ENCODE peak calls at places on chromosomes 16 and 17, in seven cellular contexts. G is endodermal cell, V is tibial nerve, T is fibroblast of lung, S is heart right ventricle, U is vagina, J is hepatocyte. R is an unnamed sample. For H3K36me3, the result is how much of the 10 kb centered on the place peaks cover.

GRCh38 chr17:58577696-58578095 is 63.3 kb upstream of the MTMR4 start:
- DNase-seq in G (peak), V (peak), T (peak), S (peak), U (no peak), J (peak), R (no peak)

GRCh38 chr16:17520567-17520966 is 49.8 kb upstream of the XYLT1 start:
- DNase-seq in G (no peak), V (no peak), T (peak), S (no peak), U (no peak), J (no peak), R (no peak)

GRCh38 chr16:67406111-67406593 is 10.1 kb downstream of the ZDHHC1 start:
- DNase-seq in G (no peak), V (no peak), T (no peak), S (peak), U (no peak), J (no peak), R (no peak)

GRCh38 chr17:10265100-10265810 is 66.8 kb upstream of the GAS7 start:
- DNase-seq in G (no peak), V (no peak), T (peak), S (no peak), U (no peak), J (peak), R (no peak)

GRCh38 chr17:67203818-67204217 is 41.2 kb downstream of the HELZ start:
- DNase-seq in G (no peak), V (no peak), T (no peak), S (no peak), U (no peak), J (no peak), R (no peak)

GRCh38 chr17:78122221-78122990 is 6.1 kb downstream of the TMC6 start:
- DNase-seq in G (no peak), V (no peak), T (no peak), S (peak), U (no peak), J (no peak), R (no peak)

GRCh38 chr16:20740007-20740883 is 1.4 kb downstream of the THUMPD1 start:
- DNase-seq in G (no peak), V (no peak), T (peak), S (no peak), U (no peak), J (no peak), R (no peak)

GRCh38 chr17:21381076-21381706 is 5.0 kb downstream of the KCNJ12 start:
- DNase-seq in G (no peak), V (no peak), T (no peak), S (no peak), U (no peak), J (no peak), R (no peak)

GRCh38 chr16:24203675-24204074 is 52.5 kb upstream of the CACNG3 start:
- DNase-seq in G (no peak), V (no peak), T (no peak), S (no peak), U (no peak), J (no peak), R (no peak)

GRCh38 chr16:79601092-79601977 is 798 bp upstream of the MAF start:
- DNase-seq in G (peak), V (no peak), T (peak), S (peak), U (no peak), J (peak), R (no peak)

GRCh38 chr17:57518587-57519118 is 226.4 kb downstream of the CCDC182 start:
- DNase-seq in G (no peak), V (no peak), T (no peak), S (peak), U (no peak), J (peak), R (no peak)

GRCh38 chr17:40765657-40766056 is 6.3 kb downstream of the KRT26 start:
- DNase-seq in G (no peak), V (no peak), T (no peak), S (no peak), U (no peak), J (no peak), R (no peak)

GRCh38 chr17:40450175-40450574 is 6.9 kb downstream of the IGFBP4 start:
- DNase-seq in G (peak), V (no peak), T (no peak), S (no peak), U (no peak), J (peak), R (no peak)

GRCh38 chr17:58235821-58236220 is 2.6 kb upstream of the LPO start:
- DNase-seq in G (peak), V (no peak), T (no peak), S (no peak), U (peak), J (no peak), R (no peak)

GRCh38 chr17:21370430-21370829 is 5.7 kb upstream of the KCNJ12 start:
- DNase-seq in G (peak), V (no peak), T (no peak), S (peak), U (no peak), J (peak), R (no peak)

GRCh38 chr17:80703109-80703508 is 158.5 kb downstream of the RPTOR start:
- DNase-seq in G (no peak), V (no peak), T (no peak), S (no peak), U (no peak), J (no peak), R (no peak)

GRCh38 chr17:79011451-79012147 is 2.0 kb upstream of the CANT1 start:
- DNase-seq in G (peak), V (no peak), T (peak), S (no peak), U (no peak), J (no peak), R (no peak)

GRCh38 chr16:553601-554296 is 6.4 kb upstream of the PRR35 start:
- DNase-seq in G (no peak), V (no peak), T (no peak), S (no peak), U (no peak), J (no peak), R (no peak)

GRCh38 chr16:84228321-84228838 is 11.4 kb downstream of the KCNG4 start:
- DNase-seq in G (peak), V (peak), T (peak), S (peak), U (no peak), J (peak), R (no peak)

GRCh38 chr17:39393732-39394131 is 7.7 kb downstream of the FBXL20 start:
- DNase-seq in G (no peak), V (no peak), T (peak), S (no peak), U (no peak), J (no peak), R (no peak)

GRCh38 chr16:11098601-11099377 is 154.4 kb downstream of the CLEC16A start:
- DNase-seq in G (no peak), V (no peak), T (no peak), S (no peak), U (no peak), J (no peak), R (no peak)

GRCh38 chr17:56861899-56862298 is 27.9 kb downstream of the DGKE start:
- DNase-seq in G (no peak), V (no peak), T (no peak), S (no peak), U (no peak), J (no peak), R (no peak)

GRCh38 chr17:16872836-16873653 is 98.9 kb downstream of the TNFRSF13B start:
- DNase-seq in G (peak), V (no peak), T (no peak), S (peak), U (peak), J (peak), R (no peak)

GRCh38 chr16:28193530-28194423 is 18.0 kb downstream of the XPO6 start:
- DNase-seq in G (no peak), V (no peak), T (peak), S (no peak), U (no peak), J (no peak), R (no peak)

GRCh38 chr16:71373073-71373472 is 14.6 kb downstream of the CALB2 start:
- DNase-seq in G (no peak), V (no peak), T (peak), S (no peak), U (no peak), J (peak), R (no peak)

GRCh38 chr16:21952793-21953540 is at the start of gene UQCRC2:
- DNase-seq in G (peak), V (peak), T (peak), S (peak), U (peak), J (peak), R (peak)

GRCh38 chr17:37413875-37414519 is 7.3 kb downstream of the TADA2A start:
- DNase-seq in G (no peak), V (no peak), T (no peak), S (no peak), U (no peak), J (no peak), R (no peak)

GRCh38 chr17:37422971-37423625 is 16.4 kb downstream of the TADA2A start:
- DNase-seq in G (no peak), V (no peak), T (no peak), S (no peak), U (no peak), J (no peak), R (no peak)

DNA sequence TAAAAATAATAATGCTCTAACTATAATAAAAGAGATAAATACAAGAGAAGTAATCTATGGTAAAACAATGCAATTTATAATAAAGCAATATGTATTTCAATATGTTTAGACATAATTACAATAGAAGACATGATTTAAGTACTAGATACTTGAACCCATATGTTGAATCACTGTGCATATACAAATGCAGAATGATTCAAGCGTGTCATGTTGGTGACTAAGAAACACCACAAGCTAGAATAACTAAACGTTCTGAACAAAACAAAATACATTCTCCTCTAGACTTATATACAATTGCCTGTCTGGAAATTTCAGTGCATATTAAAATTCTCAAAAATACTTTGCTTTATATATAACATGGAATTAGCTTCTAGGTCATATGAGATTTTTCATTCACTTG is 11.2 kb downstream of the TADA2A start:
- DNase-seq in G (no peak), V (no peak), T (peak), S (no peak), U (no peak), J (no peak), R (no peak)
- H3K36me3 ChIP-seq in G (half or more), V (under half), T (under half), S (under half), U (under half), J (under half), R (half or more)

DNA sequence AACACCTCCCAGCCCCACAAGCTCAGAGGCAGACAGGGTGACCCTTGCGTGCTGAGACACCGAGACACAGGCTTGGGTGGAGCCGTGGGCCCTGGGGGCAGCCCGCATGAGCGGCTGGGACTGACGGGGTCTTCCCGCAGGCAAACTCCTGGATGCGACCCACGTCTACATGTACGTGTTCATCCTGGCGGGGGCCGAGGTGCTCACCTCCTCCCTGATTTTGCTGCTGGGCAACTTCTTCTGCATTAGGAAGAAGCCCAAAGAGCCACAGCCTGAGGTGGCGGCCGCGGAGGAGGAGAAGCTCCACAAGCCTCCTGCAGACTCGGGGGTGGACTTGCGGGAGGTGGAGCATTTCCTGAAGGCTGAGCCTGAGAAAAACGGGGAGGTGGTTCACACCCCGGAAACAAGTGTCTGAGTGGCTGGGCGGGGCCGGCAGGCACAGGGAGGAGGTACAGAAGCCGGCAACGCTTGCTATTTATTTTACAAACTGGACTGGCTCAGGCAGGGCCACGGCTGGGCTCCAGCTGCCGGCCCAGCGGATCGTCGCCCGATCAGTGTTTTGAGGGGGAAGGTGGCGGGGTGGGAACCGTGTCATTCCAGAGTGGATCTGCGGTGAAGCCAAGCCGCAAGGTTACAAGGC is 9.8 kb downstream of the SLC16A3 start:
- DNase-seq in G (peak), V (peak), T (peak), S (peak), U (no peak), J (peak), R (no peak)
- H3K4me3 ChIP-seq in G (no peak), V (no peak), T (no peak), S (peak), U (peak), J (no peak), R (peak)

DNA sequence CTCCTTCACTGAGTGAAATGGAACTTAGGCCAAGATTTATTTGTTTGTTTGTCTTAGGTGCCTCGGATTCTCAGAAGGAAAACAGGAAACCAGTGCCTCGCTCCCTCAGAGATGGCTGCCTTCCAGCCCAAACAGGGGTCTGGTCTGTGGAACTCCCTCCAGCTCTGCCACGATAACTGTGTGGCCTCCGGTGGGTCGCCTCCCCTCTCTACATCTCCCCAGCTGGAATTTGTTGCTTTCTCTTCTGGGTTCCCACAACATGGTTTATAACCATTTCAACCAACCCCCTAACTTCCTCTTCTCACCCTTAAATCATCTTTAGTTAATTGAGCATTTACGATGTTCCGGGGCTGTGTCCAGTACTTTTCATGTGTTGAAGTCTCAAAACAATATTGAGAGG is 30.9 kb upstream of the PLLP start:
- DNase-seq in G (no peak), V (no peak), T (no peak), S (no peak), U (no peak), J (no peak), R (no peak)
- H3K27ac ChIP-seq in G (no peak), V (no peak), T (no peak), S (no peak), U (no peak), J (no peak), R (no peak)

GRCh38 chr17:44859701-44860100 is 12.0 kb downstream of the HIGD1B start:
- DNase-seq in G (no peak), V (no peak), T (no peak), S (no peak), U (no peak), J (no peak), R (no peak)

GRCh38 chr17:44848961-44849489 is 1.3 kb downstream of the HIGD1B start:
- DNase-seq in G (no peak), V (no peak), T (no peak), S (no peak), U (no peak), J (no peak), R (no peak)

GRCh38 chr17:44850612-44851011 is 2.9 kb downstream of the HIGD1B start:
- DNase-seq in G (no peak), V (no peak), T (no peak), S (peak), U (no peak), J (no peak), R (no peak)

GRCh38 chr17:44850025-44850424 is 2.3 kb downstream of the HIGD1B start:
- DNase-seq in G (no peak), V (no peak), T (no peak), S (no peak), U (no peak), J (no peak), R (no peak)

DNA sequence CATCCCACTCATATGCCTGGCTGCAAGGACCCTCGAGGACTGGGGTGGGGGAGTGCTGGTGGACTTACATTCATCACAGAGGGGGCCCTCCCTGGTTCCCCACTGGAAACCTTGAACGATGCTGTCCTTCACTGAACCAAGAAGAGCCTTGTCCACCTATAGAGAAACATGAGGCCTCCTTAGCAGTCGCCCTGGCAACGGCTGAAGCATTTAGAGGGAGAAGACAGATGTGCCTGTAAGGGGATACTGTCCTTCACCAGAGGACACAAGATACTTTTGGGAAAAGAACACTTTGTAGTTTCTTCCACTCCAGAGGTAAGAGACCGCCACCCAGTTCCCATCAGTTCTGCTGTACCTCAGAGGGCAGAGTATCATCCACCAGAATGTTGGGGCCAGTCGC is 6.5 kb downstream of the HIGD1B start:
- DNase-seq in G (no peak), V (no peak), T (no peak), S (no peak), U (no peak), J (no peak), R (no peak)
- H3K36me3 ChIP-seq in G (half or more), V (under half), T (under half), S (under half), U (half or more), J (under half), R (half or more)

GRCh38 chr17:30824002-30824355 is 513 bp downstream of the CRLF3 start:
- DNase-seq in G (no peak), V (no peak), T (peak), S (no peak), U (no peak), J (peak), R (no peak)
- H3K4me3 ChIP-seq in G (peak), V (peak), T (peak), S (peak), U (peak), J (peak), R (peak)

DNA sequence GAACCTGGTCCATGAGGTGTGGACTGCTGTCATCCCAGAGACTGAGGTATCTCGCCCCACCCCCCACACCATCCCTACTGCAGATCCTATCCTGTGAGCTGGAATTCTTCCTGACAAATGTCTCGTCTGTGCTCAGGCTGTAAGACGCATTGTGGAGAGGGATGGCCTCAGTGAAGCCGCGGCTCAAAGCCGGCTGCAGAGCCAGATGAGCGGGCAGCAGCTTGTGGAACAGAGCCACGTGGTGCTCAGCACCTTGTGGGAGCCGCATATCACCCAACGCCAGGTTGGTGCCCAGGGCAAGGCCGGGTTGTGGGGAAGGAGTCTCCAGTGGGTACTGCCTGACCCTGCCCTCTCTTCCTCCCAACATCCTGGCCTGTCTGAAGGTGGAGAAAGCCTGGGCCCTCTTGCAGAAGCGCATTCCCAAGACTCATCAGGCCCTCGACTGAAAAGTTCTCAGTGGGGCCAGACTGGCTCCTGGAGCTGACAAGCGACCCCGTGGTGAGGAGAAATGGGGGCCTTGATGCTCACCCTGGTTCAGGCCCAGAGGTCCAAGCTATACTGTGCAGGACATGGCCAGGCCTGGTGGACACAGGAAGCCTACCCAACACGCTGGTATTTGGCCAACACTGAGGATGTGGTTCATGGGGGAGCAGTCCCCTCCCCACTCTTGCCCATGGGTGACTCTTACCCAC is 1.2 kb upstream of the MLX start:
- DNase-seq in G (no peak), V (no peak), T (no peak), S (no peak), U (no peak), J (no peak), R (no peak)
- H3K27ac ChIP-seq in G (no peak), V (no peak), T (no peak), S (peak), U (no peak), J (peak), R (peak)

R was measured in esophagus squamous epithelium.